ENCODE peak calls at places on chromosomes 7 and 10, in four cellular contexts. S, J, T and X are unnamed samples.

GRCh38 chr10:90435296-90435695 is 422.5 kb downstream of the HTR7 start:
- DNase-seq in S (peak; percentile 50), J (no peak), T (no peak), X (no peak)

GRCh38 chr10:124671486-124672075 is 72.6 kb downstream of the FAM53B start:
- DNase-seq in J (peak; percentile 33), T (no peak), S (peak; percentile 27), X (peak; percentile 73)

GRCh38 chr10:100749309-100750217 is 4.2 kb downstream of the PAX2 start:
- DNase-seq in J (no peak), T (no peak), S (no peak), X (no peak)

GRCh38 chr10:102004376-102004775 is 51.6 kb downstream of the ARMH3 start:
- DNase-seq in J (no peak), S (peak; percentile 66), T (no peak), X (no peak)

GRCh38 chr7:24894670-24895221 is 85.2 kb downstream of the OSBPL3 start:
- DNase-seq in T (no peak), J (no peak), S (no peak), X (no peak)

GRCh38 chr7:116671681-116672595 is at the start of gene MET:
- DNase-seq in J (no peak), S (peak; percentile 73), T (peak; percentile 92), X (peak; percentile 76)

GRCh38 chr7:153190452-153190851 is 430.9 kb downstream of the ACTR3B start:
- DNase-seq in T (no peak), J (no peak), S (no peak), X (no peak)

GRCh38 chr7:155887174-155887525 is 74.9 kb upstream of the SHH start:
- DNase-seq in S (no peak), T (no peak), J (no peak), X (no peak)

GRCh38 chr10:24821986-24822385 is 98.3 kb upstream of the ARHGAP21 start:
- DNase-seq in S (peak; percentile 33), T (no peak), J (no peak), X (no peak)

GRCh38 chr7:13628231-13629001 is 361.1 kb downstream of the ETV1 start:
- DNase-seq in S (peak; percentile 68), T (no peak), J (no peak), X (no peak)

GRCh38 chr10:64265961-64266360 is 744.8 kb downstream of the REEP3 start:
- DNase-seq in S (no peak), T (no peak), J (no peak), X (no peak)

GRCh38 chr7:112990619-112991018 is 96.0 kb downstream of the GPR85 start:
- DNase-seq in T (no peak), J (no peak), S (peak; percentile 73), X (no peak)

GRCh38 chr7:12244129-12244528 is 33.0 kb downstream of the TMEM106B start:
- DNase-seq in J (no peak), S (peak; percentile 27), T (no peak), X (no peak)

GRCh38 chr10:8189458-8189857 is 135.0 kb downstream of the GATA3 start:
- DNase-seq in S (no peak), J (no peak), T (no peak), X (no peak)

GRCh38 chr10:112872728-112873127 is 77.3 kb upstream of the TCF7L2 start:
- DNase-seq in T (no peak), J (no peak), S (no peak), X (no peak)

GRCh38 chr10:102616071-102616770 is 28.1 kb upstream of the TRIM8 start:
- DNase-seq in T (no peak), J (no peak), S (no peak), X (peak; percentile 80)

GRCh38 chr7:890868-891267 is 14.5 kb downstream of the GET4 start:
- DNase-seq in T (no peak), S (no peak), J (no peak), X (no peak)

GRCh38 chr10:103287992-103288391 is 11.1 kb downstream of the INA start:
- DNase-seq in S (no peak), T (peak; percentile 61), J (no peak), X (no peak)

GRCh38 chr10:115082521-115082920 is 10.6 kb upstream of the ATRNL1 start:
- DNase-seq in S (peak; percentile 61), J (no peak), T (no peak), X (no peak)

GRCh38 chr10:23015021-23015707 is 80.2 kb upstream of the MSRB2 start:
- DNase-seq in S (no peak), J (no peak), T (no peak), X (no peak)

GRCh38 chr10:35783305-35783838 is 141.3 kb upstream of the FZD8 start:
- DNase-seq in S (peak; percentile 62), T (no peak), J (no peak), X (no peak)

GRCh38 chr10:35780970-35781642 is 139.0 kb upstream of the FZD8 start:
- DNase-seq in S (no peak), J (no peak), T (no peak), X (no peak)

GRCh38 chr10:35774109-35774508 is 132.0 kb upstream of the FZD8 start:
- DNase-seq in T (no peak), J (no peak), S (no peak), X (no peak)

GRCh38 chr10:35781643-35782035 is 139.5 kb upstream of the FZD8 start:
- DNase-seq in J (no peak), S (no peak), T (no peak), X (no peak)

GRCh38 chr10:35778344-35778743 is 136.2 kb upstream of the FZD8 start:
- DNase-seq in T (no peak), J (no peak), S (no peak), X (no peak)
- H3K4me1 ChIP-seq in T (no peaks in the 10 kb centered on the region), J (no peaks in the 10 kb centered on the region), S (no peaks in the 10 kb centered on the region), X (peaks cover 2% of the 10 kb centered on the region)

GRCh38 chr10:69074532-69074931 is 13.4 kb upstream of the SRGN start:
- DNase-seq in S (no peak), J (no peak), T (no peak), X (no peak)
- H3K4me3 ChIP-seq in S (no peak overlapping the region), J (no peak overlapping the region), T (no peak overlapping the region), X (no peak overlapping the region)

DNA sequence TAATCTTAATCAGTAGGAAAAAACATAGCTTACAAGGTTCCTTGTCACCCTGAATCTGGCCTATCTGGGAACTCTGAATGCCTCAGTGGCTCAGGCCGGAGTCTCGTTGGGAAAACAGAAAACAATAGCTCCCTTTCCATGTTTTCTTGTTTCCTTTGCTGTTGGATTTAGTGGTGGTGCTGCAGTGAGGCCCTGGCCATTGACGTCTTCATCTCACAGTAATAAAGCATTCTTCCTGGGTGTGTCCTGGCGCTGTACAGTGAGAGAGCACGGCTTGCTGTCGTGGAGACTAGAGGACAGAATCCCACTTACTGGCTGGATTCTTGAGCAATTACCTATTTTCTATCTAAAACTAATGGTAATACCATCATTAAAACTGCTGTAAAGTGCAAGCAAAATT is 1.3 kb upstream of the SPOCK2 start:
- DNase-seq in J (no peak), T (no peak), S (no peak), X (no peak)
- H3K27ac ChIP-seq in J (peak overlapping the region; percentile 94), T (no peak overlapping the region), S (no peak overlapping the region), X (no peak overlapping the region)

GRCh38 chr10:95275726-95276366 is 15.0 kb downstream of the PDLIM1 start:
- DNase-seq in J (no peak), S (peak; percentile 83), T (no peak), X (no peak)
- H3K4me1 ChIP-seq in J (no peaks in the 10 kb centered on the region), S (peaks cover 38% of the 10 kb centered on the region), T (peaks cover 80% of the 10 kb centered on the region), X (peaks cover 6% of the 10 kb centered on the region)